ENCODE peak calls at places on chromosomes 1 and 21, in four cellular contexts. L is K562, Y is HL-60, N is GM12878. G is an unnamed sample.

GRCh38 chr1:208235983-208236761 is 8.0 kb downstream of the PLXNA2 start:
- DNase-seq in L (peak; percentile 81), Y (no peak), N (no peak), G (no peak)

GRCh38 chr1:36956570-36956969 is 77.7 kb downstream of the GRIK3 start:
- DNase-seq in L (no peak), Y (no peak), N (no peak), G (no peak)

GRCh38 chr21:37469441-37469840 is 102.9 kb downstream of the DYRK1A start:
- DNase-seq in L (no peak), Y (no peak), N (no peak), G (no peak)

GRCh38 chr1:185595835-185596667 is 138.1 kb upstream of the HMCN1 start:
- DNase-seq in L (peak; percentile 69), Y (no peak), N (peak; percentile 13), G (peak; percentile 14)

GRCh38 chr1:229430761-229431269 is 3.1 kb downstream of the ACTA1 start:
- DNase-seq in L (peak; percentile 78), Y (no peak), N (no peak), G (no peak)

GRCh38 chr1:117611121-117611601 is 5.3 kb downstream of the TENT5C start:
- DNase-seq in L (peak; percentile 55), Y (no peak), N (no peak), G (no peak)

GRCh38 chr1:229229721-229230135 is 41.2 kb upstream of the RAB4A start:
- DNase-seq in L (no peak), Y (no peak), N (no peak), G (no peak)

GRCh38 chr1:24126023-24126671 is 14.2 kb upstream of the MYOM3 start:
- DNase-seq in L (no peak), Y (peak; percentile 18), N (no peak), G (no peak)

GRCh38 chr1:209645574-209646452 is 6.4 kb downstream of the LAMB3 start:
- DNase-seq in L (peak; percentile 65), Y (no peak), N (no peak), G (no peak)

GRCh38 chr1:35595684-35596083 is 22.6 kb downstream of the TFAP2E start:
- DNase-seq in L (no peak), Y (no peak), N (no peak), G (no peak)

GRCh38 chr21:25859264-25859931 is 124.6 kb downstream of the GABPA start:
- DNase-seq in L (no peak), Y (no peak), N (no peak), G (no peak)

GRCh38 chr21:37478821-37479220 is 112.2 kb downstream of the DYRK1A start:
- DNase-seq in L (no peak), Y (no peak), N (no peak), G (no peak)

GRCh38 chr1:36890776-36891175 is 143.5 kb downstream of the GRIK3 start:
- DNase-seq in L (no peak), Y (no peak), N (no peak), G (no peak)

GRCh38 chr1:153612755-153613331 is at the start of gene S100A16:
- DNase-seq in L (peak; percentile 48), Y (no peak), N (no peak), G (no peak)

GRCh38 chr1:72262735-72263134 is 19.6 kb downstream of the NEGR1 start:
- DNase-seq in L (no peak), Y (no peak), N (no peak), G (no peak)

GRCh38 chr1:239913141-239913585 is 178.5 kb upstream of the FMN2 start:
- DNase-seq in L (no peak), Y (peak; percentile 35), N (no peak), G (no peak)

GRCh38 chr1:101520302-101520701 is 283.5 kb downstream of the S1PR1 start:
- DNase-seq in L (peak; percentile 21), Y (no peak), N (peak; percentile 20), G (no peak)

GRCh38 chr1:119902775-119903442 is 6.6 kb upstream of the ADAM30 start:
- DNase-seq in L (no peak), Y (no peak), N (no peak), G (no peak)

GRCh38 chr1:91036894-91037829 is 15.3 kb upstream of the ZNF644 start:
- DNase-seq in L (no peak), Y (no peak), N (no peak), G (no peak)

GRCh38 chr1:55284856-55285255 is 69.7 kb upstream of the USP24 start:
- DNase-seq in L (no peak), Y (no peak), N (peak; percentile 5), G (no peak)

GRCh38 chr1:19079541-19079940 is 123.1 kb upstream of the IFFO2 start:
- DNase-seq in L (no peak), Y (no peak), N (no peak), G (no peak)

GRCh38 chr1:204087181-204087892 is 14.4 kb downstream of the SOX13 start:
- DNase-seq in L (no peak), Y (no peak), N (no peak), G (no peak)

GRCh38 chr1:202159534-202160371 is 649 bp downstream of the PTPN7 start:
- DNase-seq in L (peak; percentile 58), Y (peak; percentile 62), N (no peak), G (peak; percentile 51)

GRCh38 chr1:234862360-234862943 is 252.5 kb upstream of the IRF2BP2 start:
- DNase-seq in L (no peak), Y (no peak), N (no peak), G (no peak)

GRCh38 chr21:33234618-33235520 is 5.1 kb downstream of the IFNAR2 start:
- DNase-seq in L (no peak), Y (no peak), N (no peak), G (no peak)

GRCh38 chr1:244801246-244801645 is 34.2 kb upstream of the COX20 start:
- DNase-seq in L (peak; percentile 62), Y (peak; percentile 28), N (no peak), G (peak; percentile 58)

GRCh38 chr1:104921552-104921951 is 1171.9 kb downstream of the AMY1C start:
- DNase-seq in L (no peak), Y (no peak), N (no peak), G (no peak)

GRCh38 chr21:18759751-18760161 is 356.2 kb upstream of the TMPRSS15 start:
- DNase-seq in L (no peak), Y (no peak), N (no peak), G (no peak)

DNA sequence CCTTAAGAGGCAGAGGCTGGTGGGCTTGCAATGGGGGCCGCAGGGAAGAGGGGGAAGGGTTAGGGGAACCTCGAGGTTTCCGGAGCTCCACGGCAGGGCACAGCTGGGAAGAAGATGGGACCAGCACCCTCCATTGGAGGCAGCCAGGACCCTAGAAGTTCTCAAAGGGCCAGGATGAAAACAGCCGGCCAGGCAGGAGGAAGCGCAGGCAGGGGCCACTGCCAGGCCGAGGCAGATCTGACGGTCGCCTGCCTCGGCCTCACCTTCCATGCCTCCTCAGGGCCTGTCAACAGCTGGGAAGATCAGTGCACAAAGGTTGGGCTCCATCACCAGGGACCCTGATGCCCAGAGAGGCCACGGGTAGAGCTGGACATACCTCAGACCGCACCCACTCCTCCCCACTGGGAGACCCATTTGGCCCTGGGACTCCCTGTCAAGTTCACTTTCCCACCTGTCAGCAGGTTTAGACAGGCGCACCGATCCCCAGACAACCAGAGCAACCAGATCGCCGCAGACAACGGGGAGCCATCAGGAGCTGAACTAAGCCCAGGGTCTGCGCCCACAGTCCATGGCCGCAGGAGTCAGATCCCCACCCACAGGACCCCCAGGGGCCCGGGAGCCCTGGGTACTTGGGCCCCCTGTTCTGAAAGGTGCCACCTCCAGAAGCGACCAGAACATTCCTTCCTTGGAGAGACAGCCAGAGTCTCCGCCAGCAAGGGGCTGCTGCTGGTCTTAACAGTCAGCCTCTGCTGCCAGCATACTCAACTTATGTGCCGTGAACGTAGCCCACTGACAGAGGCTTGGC is 2.2 kb downstream of the SLC19A1 start:
- DNase-seq in L (no peak), Y (no peak), N (no peak), G (no peak)
- TF ChIP-seq SPI1 in L (no peak), Y (no peak), N (no peak), G (no peak)

DNA sequence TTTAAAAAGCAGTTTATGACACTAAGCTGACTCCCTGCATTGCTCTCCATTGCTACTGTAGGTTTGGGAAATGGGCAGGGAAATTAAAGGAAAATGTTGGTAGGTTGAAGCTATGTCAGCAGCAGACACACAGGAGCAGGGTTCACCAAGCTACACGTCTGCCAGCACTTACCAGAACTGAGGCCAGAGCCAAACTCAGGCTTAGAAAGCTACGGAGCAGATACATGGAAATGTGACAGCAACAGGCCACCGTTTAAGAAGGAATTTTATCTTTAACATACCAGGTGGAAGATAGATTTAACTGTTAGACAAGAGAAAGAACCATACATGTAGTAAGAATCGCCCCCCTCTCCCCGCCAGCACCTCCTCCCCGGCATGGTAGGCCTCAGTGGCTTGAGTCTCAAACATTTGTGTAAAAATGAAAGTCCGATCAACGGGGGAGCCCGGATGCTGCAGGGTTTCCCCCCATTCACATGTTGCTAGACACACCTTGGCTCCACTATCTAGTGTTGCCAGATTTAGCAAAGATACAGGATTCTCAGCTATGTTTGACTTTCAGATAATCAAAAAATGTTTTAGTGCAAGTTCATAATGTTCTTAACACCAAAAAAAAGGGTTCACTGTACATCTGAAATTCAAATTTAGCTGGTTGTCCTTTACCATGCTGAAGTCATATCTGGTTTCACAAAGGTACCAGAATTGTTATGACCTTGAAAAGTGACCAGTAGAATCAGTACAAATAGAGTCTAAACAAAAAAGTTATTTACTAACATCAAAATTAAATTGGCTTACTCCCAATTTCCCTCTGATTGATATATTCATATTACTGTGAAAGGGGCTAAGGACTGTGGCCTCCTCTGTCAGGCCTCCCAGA is 6.7 kb downstream of the OR2T11 start:
- DNase-seq in L (no peak), Y (no peak), N (no peak), G (peak; percentile 10)
- TF ChIP-seq SPI1 in L (no peak), Y (no peak), N (no peak), G (no peak)

GRCh38 chr21:42341776-42342542 is 8.8 kb downstream of the TFF2 start:
- DNase-seq in L (no peak), Y (no peak), N (no peak), G (no peak)
- TF ChIP-seq SPI1 in L (no peak), Y (no peak), N (no peak), G (no peak)

DNA sequence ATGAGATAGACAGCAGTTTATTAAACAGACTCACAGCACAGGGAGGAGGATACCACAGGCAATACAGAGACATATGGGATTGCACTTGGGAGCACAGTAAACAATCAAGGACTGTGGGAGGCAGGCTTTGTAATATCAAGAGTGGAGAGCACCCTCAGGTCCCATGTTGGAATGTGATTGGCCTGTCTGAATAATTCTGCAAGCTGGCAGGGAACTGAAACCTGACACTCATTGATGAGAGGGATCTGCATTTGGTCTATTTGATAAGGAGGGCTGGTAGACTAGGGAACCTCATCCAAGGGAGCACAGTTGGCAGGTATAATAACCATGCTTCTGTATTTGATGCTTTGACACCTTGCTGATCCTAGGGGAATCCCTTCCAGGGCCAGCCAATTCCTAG is 69.9 kb upstream of the PRMT6 start:
- DNase-seq in L (no peak), Y (no peak), N (no peak), G (no peak)
- TF ChIP-seq SPI1 in L (no peak), Y (no peak), N (peak; percentile 70), G (peak; percentile 75)

GRCh38 chr21:38714998-38715397 is 90.7 kb upstream of the ETS2 start:
- DNase-seq in L (no peak), Y (no peak), N (no peak), G (no peak)
- TF ChIP-seq SPI1 in L (no peak), Y (no peak), N (no peak), G (no peak)